ENCODE peak calls at places on chromosome 7, in seven cellular contexts. V is activated T-cell treated with anti-CD3 and anti-CD28 coated beads for 1 hour; B is GM04504; A is GM03348; Y is AG08396; K is NCI-H2029 treated with DMSO at 0.1 percent for 48 hours; S is activated effector memory CD4-positive, alpha-beta T cell treated with anti-CD3 and anti-CD28 coated beads, Interleukin-2, amount 50 U/mL, for 16 hours. T is an unnamed sample.

GRCh38 chr7:46414946-46415345 is 493.9 kb upstream of the IGFBP3 start:
- DNase-seq in B (no peak), S (no peak), K (no peak), V (no peak), A (no peak), Y (no peak), T (no peak)

GRCh38 chr7:111006691-111007090 is 84.2 kb upstream of the LRRN3 start:
- DNase-seq in K (no peak), V (no peak), S (no peak), A (peak), B (no peak), Y (no peak), T (no peak)

GRCh38 chr7:117766915-117767314 is 106.3 kb downstream of the CTTNBP2 start:
- DNase-seq in A (no peak), Y (no peak), K (no peak), S (no peak), B (no peak), V (no peak), T (no peak)

GRCh38 chr7:151777913-151778670 is 98.8 kb downstream of the PRKAG2 start:
- DNase-seq in V (no peak), S (no peak), A (no peak), B (no peak), Y (no peak), K (no peak), T (no peak)

GRCh38 chr7:49783446-49783845 is 10.0 kb downstream of the VWC2 start:
- DNase-seq in B (no peak), V (no peak), Y (no peak), K (no peak), S (no peak), A (no peak), T (no peak)

GRCh38 chr7:157117796-157118195 is 20.9 kb upstream of the UBE3C start:
- DNase-seq in A (no peak), B (no peak), V (no peak), K (no peak), Y (no peak), S (no peak), T (no peak)

GRCh38 chr7:16989883-16990413 is 108.2 kb upstream of the AGR3 start:
- DNase-seq in V (no peak), K (peak), Y (peak), S (no peak), A (peak), B (peak), T (peak)

GRCh38 chr7:4610768-4611467 is 71.2 kb upstream of the FOXK1 start:
- DNase-seq in B (no peak), A (peak), V (peak), K (peak), Y (peak), S (peak), T (no peak)

GRCh38 chr7:37284805-37285211 is 163.9 kb downstream of the ELMO1 start:
- DNase-seq in S (peak), B (no peak), K (no peak), Y (no peak), V (peak), A (no peak), T (no peak)

GRCh38 chr7:37100735-37101331 is 347.8 kb downstream of the ELMO1 start:
- DNase-seq in V (no peak), A (no peak), Y (no peak), S (no peak), B (no peak), K (no peak), T (no peak)

T was measured in AG09309.